ENCODE peak calls at places on chromosomes 3 and 15, in six cellular contexts. One of them, this sample, is unnamed. For H3K9me3 and H3K4me1, the result is how much of the 10 kb centered on the place peaks cover.

GRCh38 chr3:66498718-66499611 is 1.9 kb downstream of the LRIG1 start:
- DNase-seq in aorta: peak
- DNase-seq in RWPE2: no peak
- DNase-seq in stomach: no peak
- DNase-seq in psoas muscle: peak
- DNase-seq in neural progenitor cell: no peak
- DNase-seq in this sample: peak

GRCh38 chr3:107794664-107795443 is 272.1 kb downstream of the BBX start:
- DNase-seq in aorta: no peak
- DNase-seq in RWPE2: no peak
- DNase-seq in stomach: no peak
- DNase-seq in psoas muscle: peak
- DNase-seq in neural progenitor cell: no peak
- DNase-seq in this sample: no peak

GRCh38 chr15:84937144-84937543 is 44.5 kb upstream of the PDE8A start:
- DNase-seq in aorta: no peak
- DNase-seq in RWPE2: no peak
- DNase-seq in stomach: no peak
- DNase-seq in psoas muscle: no peak
- DNase-seq in neural progenitor cell: no peak
- DNase-seq in this sample: no peak

GRCh38 chr3:24523988-24524727 is 29.5 kb upstream of the THRB start:
- DNase-seq in aorta: no peak
- DNase-seq in RWPE2: no peak
- DNase-seq in stomach: peak
- DNase-seq in psoas muscle: no peak
- DNase-seq in neural progenitor cell: no peak
- DNase-seq in this sample: no peak

GRCh38 chr15:90911302-90911623 is 8.2 kb downstream of the MAN2A2 start:
- DNase-seq in aorta: no peak
- DNase-seq in RWPE2: peak
- DNase-seq in stomach: no peak
- DNase-seq in psoas muscle: no peak
- DNase-seq in neural progenitor cell: no peak
- DNase-seq in this sample: no peak

GRCh38 chr3:133792171-133792763 is 13.3 kb upstream of the SRPRB start:
- DNase-seq in aorta: no peak
- DNase-seq in RWPE2: no peak
- DNase-seq in stomach: no peak
- DNase-seq in psoas muscle: no peak
- DNase-seq in neural progenitor cell: peak
- DNase-seq in this sample: no peak

GRCh38 chr3:51943451-51944391 is 1.6 kb downstream of the PARP3 start:
- DNase-seq in aorta: peak
- DNase-seq in RWPE2: peak
- DNase-seq in stomach: no peak
- DNase-seq in psoas muscle: no peak
- DNase-seq in neural progenitor cell: no peak
- DNase-seq in this sample: no peak

GRCh38 chr15:89863918-89864317 is 29.9 kb downstream of the AP3S2 start:
- DNase-seq in aorta: no peak
- DNase-seq in RWPE2: no peak
- DNase-seq in stomach: no peak
- DNase-seq in psoas muscle: no peak
- DNase-seq in neural progenitor cell: no peak
- DNase-seq in this sample: no peak

GRCh38 chr15:84749111-84749991 is 959 bp downstream of the ZNF592 start:
- DNase-seq in aorta: no peak
- DNase-seq in RWPE2: no peak
- DNase-seq in stomach: peak
- DNase-seq in psoas muscle: peak
- DNase-seq in neural progenitor cell: peak
- DNase-seq in this sample: peak

GRCh38 chr3:196624907-196625306 is 14.6 kb upstream of the NRROS start:
- DNase-seq in aorta: peak
- DNase-seq in RWPE2: no peak
- DNase-seq in stomach: no peak
- DNase-seq in psoas muscle: peak
- DNase-seq in neural progenitor cell: no peak
- DNase-seq in this sample: peak

GRCh38 chr3:196623350-196623749 is 16.1 kb upstream of the NRROS start:
- DNase-seq in aorta: peak
- DNase-seq in RWPE2: no peak
- DNase-seq in stomach: no peak
- DNase-seq in psoas muscle: no peak
- DNase-seq in neural progenitor cell: no peak
- DNase-seq in this sample: no peak

GRCh38 chr3:196624008-196624790 is 15.3 kb upstream of the NRROS start:
- DNase-seq in aorta: peak
- DNase-seq in RWPE2: no peak
- DNase-seq in stomach: no peak
- DNase-seq in psoas muscle: no peak
- DNase-seq in neural progenitor cell: no peak
- DNase-seq in this sample: no peak

GRCh38 chr3:196629234-196629633 is 10.3 kb upstream of the NRROS start:
- DNase-seq in aorta: no peak
- DNase-seq in RWPE2: no peak
- DNase-seq in stomach: no peak
- DNase-seq in psoas muscle: no peak
- DNase-seq in neural progenitor cell: no peak
- DNase-seq in this sample: no peak

GRCh38 chr3:196627043-196627442 is 12.5 kb upstream of the NRROS start:
- DNase-seq in aorta: no peak
- DNase-seq in RWPE2: no peak
- DNase-seq in stomach: no peak
- DNase-seq in psoas muscle: no peak
- DNase-seq in neural progenitor cell: no peak
- DNase-seq in this sample: no peak
- H3K27ac ChIP-seq in aorta: no peak
- H3K27ac ChIP-seq in RWPE2: no peak
- H3K27ac ChIP-seq in stomach: no peak
- H3K27ac ChIP-seq in psoas muscle: no peak
- H3K27ac ChIP-seq in neural progenitor cell: no peak
- H3K27ac ChIP-seq in this sample: no peak

GRCh38 chr15:25091421-25092158 is 136.8 kb downstream of the SNRPN start:
- DNase-seq in aorta: no peak
- DNase-seq in RWPE2: peak
- DNase-seq in stomach: no peak
- DNase-seq in psoas muscle: no peak
- DNase-seq in neural progenitor cell: no peak
- DNase-seq in this sample: no peak
- H3K9me3 ChIP-seq in aorta: under half
- H3K9me3 ChIP-seq in RWPE2: under half
- H3K9me3 ChIP-seq in stomach: half or more
- H3K9me3 ChIP-seq in psoas muscle: half or more
- H3K9me3 ChIP-seq in neural progenitor cell: under half
- H3K9me3 ChIP-seq in this sample: under half

GRCh38 chr3:195438371-195438770 is 4.4 kb downstream of the ACAP2 start:
- DNase-seq in aorta: no peak
- DNase-seq in RWPE2: no peak
- DNase-seq in stomach: no peak
- DNase-seq in psoas muscle: no peak
- DNase-seq in neural progenitor cell: no peak
- DNase-seq in this sample: no peak

GRCh38 chr3:195441051-195441450 is 1.8 kb downstream of the ACAP2 start:
- DNase-seq in aorta: no peak
- DNase-seq in RWPE2: no peak
- DNase-seq in stomach: no peak
- DNase-seq in psoas muscle: no peak
- DNase-seq in neural progenitor cell: no peak
- DNase-seq in this sample: no peak

GRCh38 chr3:195441971-195442572 is 748 bp downstream of the ACAP2 start:
- DNase-seq in aorta: peak
- DNase-seq in RWPE2: no peak
- DNase-seq in stomach: peak
- DNase-seq in psoas muscle: peak
- DNase-seq in neural progenitor cell: peak
- DNase-seq in this sample: peak

GRCh38 chr3:195441476-195441970 is 1.3 kb downstream of the ACAP2 start:
- DNase-seq in aorta: no peak
- DNase-seq in RWPE2: no peak
- DNase-seq in stomach: no peak
- DNase-seq in psoas muscle: no peak
- DNase-seq in neural progenitor cell: peak
- DNase-seq in this sample: no peak

DNA sequence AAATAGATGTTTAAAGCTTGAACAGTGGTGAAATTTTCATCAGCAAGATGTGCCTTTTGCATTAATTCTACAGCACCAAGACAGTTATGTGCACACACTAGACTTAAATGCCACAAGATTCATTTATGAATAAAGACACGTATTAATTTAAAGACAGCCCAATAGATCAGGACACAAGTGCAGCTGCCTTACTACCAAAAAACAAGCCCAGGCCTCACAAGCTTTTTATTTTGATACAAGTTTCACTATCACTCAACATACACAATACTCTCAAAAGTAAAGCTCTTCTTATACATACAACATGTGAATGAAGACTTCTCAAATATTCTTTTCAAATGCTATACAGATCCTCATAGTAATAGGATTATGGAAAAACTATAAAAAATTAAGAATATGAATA is 2.4 kb downstream of the ACAP2 start:
- DNase-seq in aorta: no peak
- DNase-seq in RWPE2: no peak
- DNase-seq in stomach: no peak
- DNase-seq in psoas muscle: no peak
- DNase-seq in neural progenitor cell: no peak
- DNase-seq in this sample: no peak
- H3K4me1 ChIP-seq in aorta: under half
- H3K4me1 ChIP-seq in RWPE2: under half
- H3K4me1 ChIP-seq in stomach: under half
- H3K4me1 ChIP-seq in psoas muscle: under half
- H3K4me1 ChIP-seq in neural progenitor cell: under half
- H3K4me1 ChIP-seq in this sample: under half

GRCh38 chr15:95425859-95426258 is 904.6 kb upstream of the NR2F2 start:
- DNase-seq in aorta: no peak
- DNase-seq in RWPE2: no peak
- DNase-seq in stomach: no peak
- DNase-seq in psoas muscle: no peak
- DNase-seq in neural progenitor cell: no peak
- DNase-seq in this sample: no peak
- H3K27ac ChIP-seq in aorta: no peak
- H3K27ac ChIP-seq in RWPE2: no peak
- H3K27ac ChIP-seq in stomach: no peak
- H3K27ac ChIP-seq in psoas muscle: no peak
- H3K27ac ChIP-seq in neural progenitor cell: no peak
- H3K27ac ChIP-seq in this sample: no peak

GRCh38 chr3:30221622-30222021 is 384.8 kb upstream of the TGFBR2 start:
- DNase-seq in aorta: no peak
- DNase-seq in RWPE2: no peak
- DNase-seq in stomach: no peak
- DNase-seq in psoas muscle: no peak
- DNase-seq in neural progenitor cell: no peak
- DNase-seq in this sample: no peak
- H3K9me3 ChIP-seq in aorta: under half
- H3K9me3 ChIP-seq in RWPE2: under half
- H3K9me3 ChIP-seq in stomach: under half
- H3K9me3 ChIP-seq in psoas muscle: under half
- H3K9me3 ChIP-seq in neural progenitor cell: under half
- H3K9me3 ChIP-seq in this sample: under half

GRCh38 chr3:177721864-177722370 is 524.6 kb upstream of the TBL1XR1 start:
- DNase-seq in aorta: no peak
- DNase-seq in RWPE2: no peak
- DNase-seq in stomach: no peak
- DNase-seq in psoas muscle: no peak
- DNase-seq in neural progenitor cell: no peak
- DNase-seq in this sample: no peak
- H3K4me1 ChIP-seq in aorta: under half
- H3K4me1 ChIP-seq in RWPE2: under half
- H3K4me1 ChIP-seq in stomach: under half
- H3K4me1 ChIP-seq in psoas muscle: half or more
- H3K4me1 ChIP-seq in neural progenitor cell: under half
- H3K4me1 ChIP-seq in this sample: under half

This sample was measured in right cardiac atrium.